ENCODE peak calls at places on chromosome 22, in six cellular contexts. E is testis, A is tibial nerve, P is suprapubic skin, T is prostate gland, H is erythroblast. Q is an unnamed sample.

GRCh38 chr22:46508391-46508999 is 28.9 kb downstream of the CELSR1 start:
- DNase-seq in E (no peak), A (no peak), P (no peak), T (no peak), H (no peak), Q (no peak)

GRCh38 chr22:23245045-23245798 is 64.9 kb downstream of the BCR start:
- DNase-seq in E (no peak), A (no peak), P (no peak), T (no peak), H (no peak), Q (no peak)

GRCh38 chr22:45966892-45967365 is 10.0 kb downstream of the WNT7B start:
- DNase-seq in E (no peak), A (no peak), P (no peak), T (no peak), H (no peak), Q (no peak)

GRCh38 chr22:50731811-50732624 is 6.0 kb upstream of the ACR start:
- DNase-seq in E (peak; percentile 49), A (no peak), P (peak; percentile 73), T (no peak), H (peak; percentile 54), Q (peak; percentile 85)

GRCh38 chr22:17157714-17158113 is 1.4 kb downstream of the HDHD5 start:
- DNase-seq in E (no peak), A (no peak), P (no peak), T (no peak), H (no peak), Q (no peak)

GRCh38 chr22:29700949-29701927 is 18.6 kb upstream of the CABP7 start:
- DNase-seq in E (no peak), A (no peak), P (no peak), T (no peak), H (peak; percentile 60), Q (no peak)

GRCh38 chr22:43543522-43544281 is 131.9 kb downstream of the MPPED1 start:
- DNase-seq in E (no peak), A (no peak), P (peak; percentile 71), T (no peak), H (no peak), Q (no peak)

GRCh38 chr22:19766506-19767426 is 6.2 kb downstream of the TBX1 start:
- DNase-seq in E (peak; percentile 36), A (peak; percentile 22), P (no peak), T (peak; percentile 45), H (peak; percentile 53), Q (no peak)

GRCh38 chr22:28112130-28112529 is 193.1 kb upstream of the PITPNB start:
- DNase-seq in E (no peak), A (no peak), P (no peak), T (no peak), H (no peak), Q (no peak)

GRCh38 chr22:19730662-19731360 is 7.5 kb downstream of the GP1BB start:
- DNase-seq in E (peak; percentile 85), A (peak; percentile 78), P (peak; percentile 92), T (peak; percentile 79), H (peak; percentile 72), Q (peak; percentile 96)

GRCh38 chr22:31103111-31103510 is 4.3 kb downstream of the SELENOM start:
- DNase-seq in E (no peak), A (no peak), P (no peak), T (no peak), H (no peak), Q (no peak)

GRCh38 chr22:31100762-31101525 is 6.4 kb downstream of the SELENOM start:
- DNase-seq in E (no peak), A (no peak), P (no peak), T (no peak), H (no peak), Q (no peak)

GRCh38 chr22:31104869-31105268 is 2.5 kb downstream of the SELENOM start:
- DNase-seq in E (peak; percentile 67), A (no peak), P (no peak), T (no peak), H (peak; percentile 64), Q (no peak)

GRCh38 chr22:31103899-31104694 is 3.3 kb downstream of the SELENOM start:
- DNase-seq in E (peak; percentile 56), A (no peak), P (no peak), T (no peak), H (no peak), Q (no peak)

GRCh38 chr22:31102441-31103081 is 4.8 kb downstream of the SELENOM start:
- DNase-seq in E (no peak), A (peak; percentile 75), P (peak; percentile 93), T (no peak), H (peak; percentile 23), Q (no peak)
- TF ChIP-seq POLR2A in E (no peak), A (no peak), P (no peak), T (no peak), H (no peak), Q (no peak)

DNA sequence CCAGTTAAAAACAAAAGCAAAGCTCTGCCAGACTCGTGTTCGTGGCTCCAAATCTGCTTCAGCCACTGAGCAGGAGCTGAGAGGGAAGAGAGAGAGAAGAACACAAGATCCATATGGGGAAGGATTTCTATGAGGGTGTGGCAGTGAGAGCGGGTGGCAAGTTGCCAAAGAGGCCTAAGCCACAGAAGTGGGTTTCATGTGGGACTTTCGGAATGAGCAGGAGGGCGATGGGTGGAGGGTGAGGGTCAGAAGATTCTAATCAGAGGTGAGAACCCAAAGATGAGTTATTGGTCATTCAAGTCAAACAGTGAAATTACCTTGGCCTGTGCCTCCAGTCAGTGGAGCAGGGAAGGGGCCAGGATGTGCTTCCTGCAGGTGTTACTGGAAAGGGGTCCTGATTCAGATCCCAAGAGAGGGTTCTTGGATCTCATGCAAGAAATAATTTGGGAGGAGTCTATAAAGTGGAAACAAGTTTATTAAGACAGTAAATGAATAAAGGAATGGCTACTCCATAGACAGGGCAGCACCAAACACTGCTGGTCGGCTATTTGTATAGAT is 40.5 kb upstream of the TOP3B start:
- DNase-seq in E (no peak), A (no peak), P (no peak), T (no peak), H (no peak), Q (no peak)
- TF ChIP-seq POLR2A in E (no peak), A (no peak), P (no peak), T (no peak), H (no peak), Q (no peak)

DNA sequence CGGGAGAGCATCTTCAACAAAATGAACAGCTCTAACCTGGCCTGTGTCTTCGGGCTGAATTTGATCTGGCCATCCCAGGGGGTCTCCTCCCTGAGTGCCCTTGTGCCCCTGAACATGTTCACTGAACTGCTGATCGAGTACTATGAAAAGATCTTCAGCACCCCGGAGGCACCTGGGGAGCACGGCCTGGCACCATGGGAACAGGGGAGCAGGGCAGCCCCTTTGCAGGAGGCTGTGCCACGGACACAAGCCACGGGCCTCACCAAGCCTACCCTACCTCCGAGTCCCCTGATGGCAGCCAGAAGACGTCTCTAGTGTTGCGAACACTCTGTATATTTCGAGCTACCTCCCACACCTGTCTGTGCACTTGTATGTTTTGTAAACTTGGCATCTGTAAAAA is 109.9 kb downstream of the ARHGAP8 start:
- DNase-seq in E (no peak), A (no peak), P (no peak), T (no peak), H (no peak), Q (no peak)
- TF ChIP-seq POLR2A in E (no peak), A (no peak), P (no peak), T (no peak), H (no peak), Q (no peak)

GRCh38 chr22:37051629-37052385 is at the start of gene KCTD17:
- DNase-seq in E (peak; percentile 65), A (peak; percentile 30), P (no peak), T (peak; percentile 32), H (peak; percentile 56), Q (peak; percentile 99)
- TF ChIP-seq POLR2A in E (no peak), A (no peak), P (no peak), T (no peak), H (no peak), Q (no peak)

DNA sequence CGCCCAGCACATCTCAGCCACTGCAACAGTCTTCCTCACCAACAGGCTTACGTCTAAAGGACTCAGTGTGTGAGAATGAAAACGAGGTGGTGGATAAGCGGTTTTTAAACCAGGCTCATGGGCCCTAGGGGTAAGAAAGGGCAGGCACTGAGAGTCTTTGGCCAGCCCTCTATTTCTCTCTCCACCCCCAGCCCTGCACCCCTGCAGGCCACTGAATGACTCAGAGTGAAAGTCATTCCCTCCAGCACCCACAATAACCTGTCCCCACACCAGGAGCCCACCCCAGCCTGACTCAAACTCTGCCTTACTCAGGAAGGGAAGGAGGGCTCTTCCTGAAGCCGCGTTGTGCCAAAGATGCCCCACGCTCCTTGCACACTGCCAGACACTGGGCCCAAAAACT is 72.0 kb downstream of the LARGE1 start:
- DNase-seq in E (no peak), A (no peak), P (no peak), T (no peak), H (no peak), Q (no peak)
- TF ChIP-seq POLR2A in E (no peak), A (no peak), P (no peak), T (no peak), H (no peak), Q (no peak)

GRCh38 chr22:21014202-21015050 is 539 bp upstream of the P2RX6 start:
- DNase-seq in E (peak; percentile 95), A (peak; percentile 57), P (peak; percentile 91), T (peak; percentile 64), H (peak; percentile 93), Q (peak; percentile 96)

GRCh38 chr22:21012446-21013407 is 2.2 kb upstream of the P2RX6 start:
- DNase-seq in E (no peak), A (no peak), P (no peak), T (no peak), H (no peak), Q (no peak)

GRCh38 chr22:21015051-21016006 is at the start of gene P2RX6:
- DNase-seq in E (no peak), A (no peak), P (no peak), T (no peak), H (no peak), Q (no peak)

GRCh38 chr22:21016644-21017420 is 1.9 kb downstream of the P2RX6 start:
- DNase-seq in E (no peak), A (no peak), P (no peak), T (no peak), H (no peak), Q (no peak)

GRCh38 chr22:21013742-21014201 is 1.2 kb upstream of the P2RX6 start:
- DNase-seq in E (no peak), A (no peak), P (no peak), T (no peak), H (no peak), Q (no peak)
- TF ChIP-seq POLR2A in E (no peak), A (no peak), P (no peak), T (no peak), H (no peak), Q (no peak)

GRCh38 chr22:38272373-38273134 is at the start of gene TMEM184B:
- DNase-seq in E (peak; percentile 82), A (peak; percentile 58), P (peak; percentile 84), T (peak; percentile 66), H (peak; percentile 86), Q (peak; percentile 98)
- TF ChIP-seq POLR2A in E (peak; percentile 58), A (peak; percentile 96), P (peak; percentile 68), T (peak; percentile 79), H (peak; percentile 57), Q (no peak)

Q was measured in GM12891.